ENCODE peak calls at places on chromosome 16, in nine cellular contexts. One of them, this sample, is unnamed.

GRCh38 chr16:3661311-3661710 is 6.8 kb downstream of the DNASE1 start:
- DNase-seq in NCI-H1048: no peak
- DNase-seq in astrocyte: no peak
- DNase-seq in prostate gland: no peak
- DNase-seq in hypothalamus: no peak
- DNase-seq in naive thymus-derived CD4-positive, alpha-beta T cell: no peak
- DNase-seq in activated CD4-positive, alpha-beta T cell treated with anti-CD3 and anti-CD28 coated beads for 48 hours: no peak
- DNase-seq in NCI-H2081: no peak
- DNase-seq in CD4-positive, alpha-beta T cell: no peak
- DNase-seq in this sample: no peak

GRCh38 chr16:912684-913613 is 57.8 kb downstream of the LMF1 start:
- DNase-seq in NCI-H1048: no peak
- DNase-seq in astrocyte: no peak
- DNase-seq in prostate gland: no peak
- DNase-seq in hypothalamus: peak
- DNase-seq in naive thymus-derived CD4-positive, alpha-beta T cell: no peak
- DNase-seq in activated CD4-positive, alpha-beta T cell treated with anti-CD3 and anti-CD28 coated beads for 48 hours: no peak
- DNase-seq in NCI-H2081: no peak
- DNase-seq in CD4-positive, alpha-beta T cell: no peak
- DNase-seq in this sample: no peak

GRCh38 chr16:31201511-31202401 is 804 bp downstream of the PYCARD start:
- DNase-seq in NCI-H1048: no peak
- DNase-seq in astrocyte: no peak
- DNase-seq in prostate gland: no peak
- DNase-seq in hypothalamus: no peak
- DNase-seq in naive thymus-derived CD4-positive, alpha-beta T cell: peak
- DNase-seq in activated CD4-positive, alpha-beta T cell treated with anti-CD3 and anti-CD28 coated beads for 48 hours: no peak
- DNase-seq in NCI-H2081: no peak
- DNase-seq in CD4-positive, alpha-beta T cell: peak
- DNase-seq in this sample: no peak

GRCh38 chr16:57299009-57299718 is 14.7 kb upstream of the PLLP start:
- DNase-seq in NCI-H1048: no peak
- DNase-seq in astrocyte: no peak
- DNase-seq in prostate gland: no peak
- DNase-seq in hypothalamus: no peak
- DNase-seq in naive thymus-derived CD4-positive, alpha-beta T cell: no peak
- DNase-seq in activated CD4-positive, alpha-beta T cell treated with anti-CD3 and anti-CD28 coated beads for 48 hours: no peak
- DNase-seq in NCI-H2081: no peak
- DNase-seq in CD4-positive, alpha-beta T cell: no peak
- DNase-seq in this sample: peak

GRCh38 chr16:59748531-59748930 is 1014.4 kb upstream of the GOT2 start:
- DNase-seq in NCI-H1048: no peak
- DNase-seq in astrocyte: no peak
- DNase-seq in prostate gland: no peak
- DNase-seq in hypothalamus: no peak
- DNase-seq in naive thymus-derived CD4-positive, alpha-beta T cell: no peak
- DNase-seq in activated CD4-positive, alpha-beta T cell treated with anti-CD3 and anti-CD28 coated beads for 48 hours: no peak
- DNase-seq in NCI-H2081: no peak
- DNase-seq in CD4-positive, alpha-beta T cell: no peak
- DNase-seq in this sample: no peak

GRCh38 chr16:79217375-79218011 is 383.0 kb downstream of the MAF start:
- DNase-seq in NCI-H1048: no peak
- DNase-seq in astrocyte: no peak
- DNase-seq in prostate gland: no peak
- DNase-seq in hypothalamus: no peak
- DNase-seq in naive thymus-derived CD4-positive, alpha-beta T cell: no peak
- DNase-seq in activated CD4-positive, alpha-beta T cell treated with anti-CD3 and anti-CD28 coated beads for 48 hours: peak
- DNase-seq in NCI-H2081: no peak
- DNase-seq in CD4-positive, alpha-beta T cell: no peak
- DNase-seq in this sample: no peak

GRCh38 chr16:67163164-67163902 is 1.2 kb upstream of the HSF4 start:
- DNase-seq in NCI-H1048: peak
- DNase-seq in astrocyte: peak
- DNase-seq in prostate gland: peak
- DNase-seq in hypothalamus: peak
- DNase-seq in naive thymus-derived CD4-positive, alpha-beta T cell: peak
- DNase-seq in activated CD4-positive, alpha-beta T cell treated with anti-CD3 and anti-CD28 coated beads for 48 hours: peak
- DNase-seq in NCI-H2081: peak
- DNase-seq in CD4-positive, alpha-beta T cell: no peak
- DNase-seq in this sample: no peak

GRCh38 chr16:29820730-29821662 is 734 bp downstream of the MVP start:
- DNase-seq in NCI-H1048: no peak
- DNase-seq in astrocyte: no peak
- DNase-seq in prostate gland: peak
- DNase-seq in hypothalamus: no peak
- DNase-seq in naive thymus-derived CD4-positive, alpha-beta T cell: peak
- DNase-seq in activated CD4-positive, alpha-beta T cell treated with anti-CD3 and anti-CD28 coated beads for 48 hours: peak
- DNase-seq in NCI-H2081: no peak
- DNase-seq in CD4-positive, alpha-beta T cell: peak
- DNase-seq in this sample: peak

GRCh38 chr16:28136751-28137434 is 73.4 kb upstream of the GSG1L start:
- DNase-seq in NCI-H1048: no peak
- DNase-seq in astrocyte: no peak
- DNase-seq in prostate gland: no peak
- DNase-seq in hypothalamus: no peak
- DNase-seq in naive thymus-derived CD4-positive, alpha-beta T cell: peak
- DNase-seq in activated CD4-positive, alpha-beta T cell treated with anti-CD3 and anti-CD28 coated beads for 48 hours: no peak
- DNase-seq in NCI-H2081: no peak
- DNase-seq in CD4-positive, alpha-beta T cell: peak
- DNase-seq in this sample: no peak

GRCh38 chr16:85570213-85570734 is 42.8 kb upstream of the GSE1 start:
- DNase-seq in NCI-H1048: no peak
- DNase-seq in astrocyte: no peak
- DNase-seq in prostate gland: no peak
- DNase-seq in hypothalamus: no peak
- DNase-seq in naive thymus-derived CD4-positive, alpha-beta T cell: no peak
- DNase-seq in activated CD4-positive, alpha-beta T cell treated with anti-CD3 and anti-CD28 coated beads for 48 hours: peak
- DNase-seq in NCI-H2081: no peak
- DNase-seq in CD4-positive, alpha-beta T cell: no peak
- DNase-seq in this sample: no peak

GRCh38 chr16:79599837-79600635 is 501 bp downstream of the MAF start:
- DNase-seq in NCI-H1048: no peak
- DNase-seq in astrocyte: peak
- DNase-seq in prostate gland: peak
- DNase-seq in hypothalamus: peak
- DNase-seq in naive thymus-derived CD4-positive, alpha-beta T cell: no peak
- DNase-seq in activated CD4-positive, alpha-beta T cell treated with anti-CD3 and anti-CD28 coated beads for 48 hours: peak
- DNase-seq in NCI-H2081: peak
- DNase-seq in CD4-positive, alpha-beta T cell: peak
- DNase-seq in this sample: no peak

GRCh38 chr16:89657442-89658220 is at the start of the genes CHMP1A and SPATA33:
- DNase-seq in NCI-H1048: peak
- DNase-seq in astrocyte: peak
- DNase-seq in prostate gland: peak
- DNase-seq in hypothalamus: peak
- DNase-seq in naive thymus-derived CD4-positive, alpha-beta T cell: peak
- DNase-seq in activated CD4-positive, alpha-beta T cell treated with anti-CD3 and anti-CD28 coated beads for 48 hours: peak
- DNase-seq in NCI-H2081: peak
- DNase-seq in CD4-positive, alpha-beta T cell: peak
- DNase-seq in this sample: peak

GRCh38 chr16:59330030-59330670 is 596.0 kb upstream of the GOT2 start:
- DNase-seq in NCI-H1048: no peak
- DNase-seq in astrocyte: peak
- DNase-seq in prostate gland: no peak
- DNase-seq in hypothalamus: no peak
- DNase-seq in naive thymus-derived CD4-positive, alpha-beta T cell: no peak
- DNase-seq in activated CD4-positive, alpha-beta T cell treated with anti-CD3 and anti-CD28 coated beads for 48 hours: no peak
- DNase-seq in NCI-H2081: no peak
- DNase-seq in CD4-positive, alpha-beta T cell: no peak
- DNase-seq in this sample: no peak

GRCh38 chr16:50254072-50254471 is 12.3 kb upstream of the ADCY7 start:
- DNase-seq in NCI-H1048: no peak
- DNase-seq in astrocyte: no peak
- DNase-seq in prostate gland: no peak
- DNase-seq in hypothalamus: no peak
- DNase-seq in naive thymus-derived CD4-positive, alpha-beta T cell: no peak
- DNase-seq in activated CD4-positive, alpha-beta T cell treated with anti-CD3 and anti-CD28 coated beads for 48 hours: no peak
- DNase-seq in NCI-H2081: no peak
- DNase-seq in CD4-positive, alpha-beta T cell: no peak
- DNase-seq in this sample: no peak

GRCh38 chr16:27214084-27214961 is 11.0 kb downstream of the KDM8 start:
- DNase-seq in NCI-H1048: no peak
- DNase-seq in astrocyte: no peak
- DNase-seq in prostate gland: no peak
- DNase-seq in hypothalamus: no peak
- DNase-seq in naive thymus-derived CD4-positive, alpha-beta T cell: no peak
- DNase-seq in activated CD4-positive, alpha-beta T cell treated with anti-CD3 and anti-CD28 coated beads for 48 hours: no peak
- DNase-seq in NCI-H2081: no peak
- DNase-seq in CD4-positive, alpha-beta T cell: no peak
- DNase-seq in this sample: no peak

GRCh38 chr16:89325861-89326471 is 108.5 kb downstream of the ZNF778 start:
- DNase-seq in NCI-H1048: no peak
- DNase-seq in astrocyte: peak
- DNase-seq in prostate gland: no peak
- DNase-seq in hypothalamus: peak
- DNase-seq in naive thymus-derived CD4-positive, alpha-beta T cell: no peak
- DNase-seq in activated CD4-positive, alpha-beta T cell treated with anti-CD3 and anti-CD28 coated beads for 48 hours: no peak
- DNase-seq in NCI-H2081: peak
- DNase-seq in CD4-positive, alpha-beta T cell: no peak
- DNase-seq in this sample: peak

GRCh38 chr16:539901-540530 is 12.5 kb downstream of the CAPN15 start:
- DNase-seq in NCI-H1048: no peak
- DNase-seq in astrocyte: peak
- DNase-seq in prostate gland: no peak
- DNase-seq in hypothalamus: no peak
- DNase-seq in naive thymus-derived CD4-positive, alpha-beta T cell: no peak
- DNase-seq in activated CD4-positive, alpha-beta T cell treated with anti-CD3 and anti-CD28 coated beads for 48 hours: no peak
- DNase-seq in NCI-H2081: no peak
- DNase-seq in CD4-positive, alpha-beta T cell: no peak
- DNase-seq in this sample: no peak

GRCh38 chr16:22739077-22739476 is 74.9 kb upstream of the HS3ST2 start:
- DNase-seq in NCI-H1048: no peak
- DNase-seq in astrocyte: no peak
- DNase-seq in prostate gland: no peak
- DNase-seq in hypothalamus: peak
- DNase-seq in naive thymus-derived CD4-positive, alpha-beta T cell: no peak
- DNase-seq in activated CD4-positive, alpha-beta T cell treated with anti-CD3 and anti-CD28 coated beads for 48 hours: no peak
- DNase-seq in NCI-H2081: no peak
- DNase-seq in CD4-positive, alpha-beta T cell: no peak
- DNase-seq in this sample: no peak

GRCh38 chr16:11328172-11329079 is 16.8 kb upstream of the RMI2 start:
- DNase-seq in NCI-H1048: no peak
- DNase-seq in astrocyte: peak
- DNase-seq in prostate gland: no peak
- DNase-seq in hypothalamus: no peak
- DNase-seq in naive thymus-derived CD4-positive, alpha-beta T cell: peak
- DNase-seq in activated CD4-positive, alpha-beta T cell treated with anti-CD3 and anti-CD28 coated beads for 48 hours: peak
- DNase-seq in NCI-H2081: no peak
- DNase-seq in CD4-positive, alpha-beta T cell: peak
- DNase-seq in this sample: no peak

GRCh38 chr16:69040144-69040909 is 65.1 kb upstream of the HAS3 start:
- DNase-seq in NCI-H1048: no peak
- DNase-seq in astrocyte: peak
- DNase-seq in prostate gland: no peak
- DNase-seq in hypothalamus: no peak
- DNase-seq in naive thymus-derived CD4-positive, alpha-beta T cell: no peak
- DNase-seq in activated CD4-positive, alpha-beta T cell treated with anti-CD3 and anti-CD28 coated beads for 48 hours: no peak
- DNase-seq in NCI-H2081: no peak
- DNase-seq in CD4-positive, alpha-beta T cell: no peak
- DNase-seq in this sample: peak

GRCh38 chr16:67098599-67098998 is 11.1 kb upstream of the PHAF1 start:
- DNase-seq in NCI-H1048: no peak
- DNase-seq in astrocyte: no peak
- DNase-seq in prostate gland: no peak
- DNase-seq in hypothalamus: no peak
- DNase-seq in naive thymus-derived CD4-positive, alpha-beta T cell: no peak
- DNase-seq in activated CD4-positive, alpha-beta T cell treated with anti-CD3 and anti-CD28 coated beads for 48 hours: no peak
- DNase-seq in NCI-H2081: no peak
- DNase-seq in CD4-positive, alpha-beta T cell: no peak
- DNase-seq in this sample: no peak

GRCh38 chr16:19136549-19137196 is 22.9 kb downstream of the ITPRIPL2 start:
- DNase-seq in NCI-H1048: no peak
- DNase-seq in astrocyte: no peak
- DNase-seq in prostate gland: no peak
- DNase-seq in hypothalamus: no peak
- DNase-seq in naive thymus-derived CD4-positive, alpha-beta T cell: no peak
- DNase-seq in activated CD4-positive, alpha-beta T cell treated with anti-CD3 and anti-CD28 coated beads for 48 hours: no peak
- DNase-seq in NCI-H2081: no peak
- DNase-seq in CD4-positive, alpha-beta T cell: no peak
- DNase-seq in this sample: no peak

GRCh38 chr16:8685617-8686016 is 11.2 kb downstream of the ABAT start:
- DNase-seq in NCI-H1048: no peak
- DNase-seq in astrocyte: no peak
- DNase-seq in prostate gland: no peak
- DNase-seq in hypothalamus: no peak
- DNase-seq in naive thymus-derived CD4-positive, alpha-beta T cell: no peak
- DNase-seq in activated CD4-positive, alpha-beta T cell treated with anti-CD3 and anti-CD28 coated beads for 48 hours: no peak
- DNase-seq in NCI-H2081: no peak
- DNase-seq in CD4-positive, alpha-beta T cell: no peak
- DNase-seq in this sample: no peak

GRCh38 chr16:85402910-85403692 is 210.0 kb upstream of the GSE1 start:
- DNase-seq in NCI-H1048: no peak
- DNase-seq in astrocyte: peak
- DNase-seq in prostate gland: no peak
- DNase-seq in hypothalamus: no peak
- DNase-seq in naive thymus-derived CD4-positive, alpha-beta T cell: no peak
- DNase-seq in activated CD4-positive, alpha-beta T cell treated with anti-CD3 and anti-CD28 coated beads for 48 hours: peak
- DNase-seq in NCI-H2081: no peak
- DNase-seq in CD4-positive, alpha-beta T cell: no peak
- DNase-seq in this sample: no peak

GRCh38 chr16:75580-76501 is 2.2 kb upstream of the MPG start:
- DNase-seq in NCI-H1048: no peak
- DNase-seq in astrocyte: peak
- DNase-seq in prostate gland: no peak
- DNase-seq in hypothalamus: no peak
- DNase-seq in naive thymus-derived CD4-positive, alpha-beta T cell: no peak
- DNase-seq in activated CD4-positive, alpha-beta T cell treated with anti-CD3 and anti-CD28 coated beads for 48 hours: no peak
- DNase-seq in NCI-H2081: no peak
- DNase-seq in CD4-positive, alpha-beta T cell: no peak
- DNase-seq in this sample: peak

GRCh38 chr16:30724641-30725464 is 23.4 kb upstream of the PHKG2 start:
- DNase-seq in NCI-H1048: no peak
- DNase-seq in astrocyte: no peak
- DNase-seq in prostate gland: no peak
- DNase-seq in hypothalamus: no peak
- DNase-seq in naive thymus-derived CD4-positive, alpha-beta T cell: no peak
- DNase-seq in activated CD4-positive, alpha-beta T cell treated with anti-CD3 and anti-CD28 coated beads for 48 hours: no peak
- DNase-seq in NCI-H2081: no peak
- DNase-seq in CD4-positive, alpha-beta T cell: no peak
- DNase-seq in this sample: no peak

GRCh38 chr16:69443809-69444611 is 19.6 kb downstream of the CYB5B start:
- DNase-seq in NCI-H1048: no peak
- DNase-seq in astrocyte: peak
- DNase-seq in prostate gland: peak
- DNase-seq in hypothalamus: peak
- DNase-seq in naive thymus-derived CD4-positive, alpha-beta T cell: peak
- DNase-seq in activated CD4-positive, alpha-beta T cell treated with anti-CD3 and anti-CD28 coated beads for 48 hours: peak
- DNase-seq in NCI-H2081: no peak
- DNase-seq in CD4-positive, alpha-beta T cell: no peak
- DNase-seq in this sample: no peak

GRCh38 chr16:78485899-78486221 is 386.4 kb downstream of the WWOX start:
- DNase-seq in NCI-H1048: no peak
- DNase-seq in astrocyte: no peak
- DNase-seq in prostate gland: no peak
- DNase-seq in hypothalamus: no peak
- DNase-seq in naive thymus-derived CD4-positive, alpha-beta T cell: no peak
- DNase-seq in activated CD4-positive, alpha-beta T cell treated with anti-CD3 and anti-CD28 coated beads for 48 hours: no peak
- DNase-seq in NCI-H2081: no peak
- DNase-seq in CD4-positive, alpha-beta T cell: no peak
- DNase-seq in this sample: no peak

GRCh38 chr16:27824786-27825185 is 238.7 kb downstream of the GSG1L start:
- DNase-seq in NCI-H1048: no peak
- DNase-seq in astrocyte: no peak
- DNase-seq in prostate gland: no peak
- DNase-seq in hypothalamus: no peak
- DNase-seq in naive thymus-derived CD4-positive, alpha-beta T cell: no peak
- DNase-seq in activated CD4-positive, alpha-beta T cell treated with anti-CD3 and anti-CD28 coated beads for 48 hours: no peak
- DNase-seq in NCI-H2081: no peak
- DNase-seq in CD4-positive, alpha-beta T cell: no peak
- DNase-seq in this sample: no peak

GRCh38 chr16:85634747-85635544 is 21.8 kb downstream of the GSE1 start:
- DNase-seq in NCI-H1048: no peak
- DNase-seq in astrocyte: no peak
- DNase-seq in prostate gland: no peak
- DNase-seq in hypothalamus: no peak
- DNase-seq in naive thymus-derived CD4-positive, alpha-beta T cell: no peak
- DNase-seq in activated CD4-positive, alpha-beta T cell treated with anti-CD3 and anti-CD28 coated beads for 48 hours: no peak
- DNase-seq in NCI-H2081: peak
- DNase-seq in CD4-positive, alpha-beta T cell: no peak
- DNase-seq in this sample: no peak

GRCh38 chr16:30688701-30689100 is 10.3 kb upstream of the SRCAP start:
- DNase-seq in NCI-H1048: no peak
- DNase-seq in astrocyte: no peak
- DNase-seq in prostate gland: no peak
- DNase-seq in hypothalamus: no peak
- DNase-seq in naive thymus-derived CD4-positive, alpha-beta T cell: no peak
- DNase-seq in activated CD4-positive, alpha-beta T cell treated with anti-CD3 and anti-CD28 coated beads for 48 hours: no peak
- DNase-seq in NCI-H2081: no peak
- DNase-seq in CD4-positive, alpha-beta T cell: no peak
- DNase-seq in this sample: no peak

This sample was measured in DMS 273 treated with DMSO at 0.1 percent for 48 hours.